ENCODE peak calls at places on chromosomes 16 and 17, in six cellular contexts. T is mucosa of descending colon, G is IMR-90, N is choroid plexus epithelial cell, X is psoas muscle, S is heart left ventricle. C is an unnamed sample.

GRCh38 chr16:55476625-55477533 is 2.1 kb upstream of the MMP2 start:
- DNase-seq in T (no peak), G (no peak), N (no peak), X (peak; percentile 81), S (peak; percentile 55), C (peak; percentile 69)

GRCh38 chr17:72342582-72343527 is 222.0 kb downstream of the SOX9 start:
- DNase-seq in T (no peak), G (no peak), N (no peak), X (peak; percentile 80), S (peak; percentile 45), C (peak; percentile 28)

GRCh38 chr17:1976000-1976682 is 49.0 kb downstream of the RTN4RL1 start:
- DNase-seq in T (no peak), G (no peak), N (no peak), X (no peak), S (no peak), C (no peak)

GRCh38 chr17:64006361-64007088 is 8.4 kb downstream of the PRR29 start:
- DNase-seq in T (no peak), G (no peak), N (no peak), X (peak; percentile 81), S (peak; percentile 89), C (no peak)

GRCh38 chr17:7650509-7651096 is at the start of gene ATP1B2:
- DNase-seq in T (peak; percentile 72), G (no peak), N (peak; percentile 29), X (peak; percentile 76), S (peak; percentile 77), C (no peak)

GRCh38 chr16:53775106-53775820 is 71.3 kb downstream of the FTO start:
- DNase-seq in T (no peak), G (no peak), N (no peak), X (no peak), S (no peak), C (no peak)

GRCh38 chr17:50206604-50207293 is 5.3 kb upstream of the COL1A1 start:
- DNase-seq in T (peak; percentile 49), G (peak; percentile 66), N (peak; percentile 65), X (no peak), S (peak; percentile 68), C (peak; percentile 78)

GRCh38 chr16:12651765-12652531 is 151.7 kb downstream of the CPPED1 start:
- DNase-seq in T (no peak), G (no peak), N (no peak), X (no peak), S (no peak), C (no peak)

GRCh38 chr17:77526259-77526711 is 385.5 kb downstream of the SEC14L1 start:
- DNase-seq in T (no peak), G (no peak), N (no peak), X (peak; percentile 42), S (no peak), C (no peak)

GRCh38 chr16:78656887-78657286 is 557.4 kb downstream of the WWOX start:
- DNase-seq in T (no peak), G (no peak), N (no peak), X (no peak), S (no peak), C (no peak)

GRCh38 chr17:42428141-42428944 is 5.3 kb upstream of the CAVIN1 start:
- DNase-seq in T (peak; percentile 14), G (peak; percentile 99), N (peak; percentile 97), X (no peak), S (no peak), C (peak; percentile 99)

GRCh38 chr17:78359216-78359935 is 501 bp downstream of the SOCS3 start:
- DNase-seq in T (no peak), G (no peak), N (peak; percentile 72), X (peak; percentile 68), S (no peak), C (no peak)

GRCh38 chr16:53837421-53837820 is 133.5 kb downstream of the FTO start:
- DNase-seq in T (no peak), G (peak; percentile 9), N (peak; percentile 59), X (no peak), S (no peak), C (no peak)

GRCh38 chr16:11692651-11693050 is 24.4 kb downstream of the SNN start:
- DNase-seq in T (no peak), G (no peak), N (no peak), X (no peak), S (no peak), C (no peak)

GRCh38 chr17:41811549-41812175 is at the start of gene P3H4:
- DNase-seq in T (peak; percentile 90), G (peak; percentile 80), N (peak; percentile 83), X (peak; percentile 89), S (peak; percentile 77), C (peak; percentile 75)

GRCh38 chr17:57860414-57860999 is 10.7 kb upstream of the MRPS23 start:
- DNase-seq in T (no peak), G (no peak), N (no peak), X (peak; percentile 61), S (peak; percentile 16), C (no peak)

GRCh38 chr16:89583197-89583894 is 7.8 kb downstream of the CPNE7 start:
- DNase-seq in T (no peak), G (no peak), N (no peak), X (no peak), S (no peak), C (no peak)

GRCh38 chr16:23729503-23730424 is 16.7 kb upstream of the ERN2 start:
- DNase-seq in T (peak; percentile 76), G (peak; percentile 48), N (peak; percentile 84), X (no peak), S (no peak), C (peak; percentile 36)

GRCh38 chr16:85567101-85567866 is 45.8 kb upstream of the GSE1 start:
- DNase-seq in T (peak; percentile 93), G (no peak), N (no peak), X (no peak), S (no peak), C (no peak)

GRCh38 chr16:86540894-86541293 is 14.1 kb downstream of the MTHFSD start:
- DNase-seq in T (no peak), G (no peak), N (no peak), X (no peak), S (no peak), C (no peak)

DNA sequence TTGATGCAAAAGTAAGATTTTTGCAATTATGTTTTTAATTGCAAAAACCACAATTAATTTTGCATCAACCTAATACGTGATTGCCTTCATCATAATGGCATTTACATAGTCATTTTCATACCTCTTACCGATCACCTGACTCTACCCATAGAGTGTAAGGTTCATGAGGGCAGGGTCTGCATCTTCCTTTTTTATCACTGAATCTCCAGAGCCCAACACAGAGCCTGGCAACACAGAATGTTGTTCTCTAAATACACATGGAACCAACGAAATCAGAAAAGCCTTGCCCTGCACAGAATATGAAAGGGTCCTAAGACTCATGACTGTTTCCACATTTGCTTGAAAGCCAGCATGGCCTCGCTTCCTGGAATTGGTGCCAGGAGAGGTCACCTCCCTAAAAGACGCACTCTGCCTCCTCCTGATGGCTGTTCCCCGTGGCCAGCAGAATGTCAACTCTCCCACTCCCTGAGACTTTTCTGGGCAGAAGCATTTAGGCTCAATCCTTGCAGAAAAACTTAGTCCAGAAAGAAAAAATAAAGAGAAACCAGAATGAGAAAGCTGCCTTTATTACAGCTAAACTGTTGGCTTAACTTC is 327.7 kb upstream of the MAF start:
- DNase-seq in T (peak; percentile 41), G (no peak), N (no peak), X (no peak), S (no peak), C (no peak)
- TF ChIP-seq CTCF in T (no peak), G (no peak), N (no peak), X (no peak), S (no peak), C (no peak)

GRCh38 chr17:6274310-6274709 is 160.6 kb downstream of the AIPL1 start:
- DNase-seq in T (no peak), G (no peak), N (no peak), X (no peak), S (no peak), C (no peak)

GRCh38 chr17:6276711-6277110 is 158.2 kb downstream of the AIPL1 start:
- DNase-seq in T (no peak), G (no peak), N (no peak), X (no peak), S (no peak), C (no peak)

DNA sequence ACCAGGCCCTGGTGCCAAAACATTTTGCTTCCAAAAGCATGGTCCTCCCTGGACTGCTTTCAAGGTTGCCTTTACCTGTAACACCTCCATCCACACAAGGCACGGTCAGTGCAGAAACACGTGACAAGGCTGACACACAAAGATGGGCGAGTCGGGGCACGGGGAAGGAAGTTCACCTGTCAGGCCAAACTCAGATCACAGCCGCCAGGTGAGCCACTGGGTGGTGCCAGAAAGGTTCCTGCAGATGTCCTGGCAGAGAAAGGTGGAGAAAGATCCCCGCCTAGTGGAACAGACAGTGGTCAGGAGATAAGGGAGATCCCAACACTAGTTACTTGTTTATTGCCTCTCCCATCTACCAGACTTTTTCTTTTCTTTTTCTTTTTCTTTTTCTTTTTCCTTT is 155.3 kb downstream of the AIPL1 start:
- DNase-seq in T (peak; percentile 70), G (no peak), N (no peak), X (no peak), S (no peak), C (no peak)
- TF ChIP-seq CTCF in T (no peak), G (no peak), N (no peak), X (no peak), S (no peak), C (no peak)

GRCh38 chr17:40514013-40514875 is 12.8 kb upstream of the TNS4 start:
- DNase-seq in T (no peak), G (no peak), N (no peak), X (no peak), S (peak; percentile 14), C (no peak)

GRCh38 chr17:40517286-40517662 is 15.9 kb upstream of the TNS4 start:
- DNase-seq in T (no peak), G (no peak), N (no peak), X (no peak), S (no peak), C (no peak)

GRCh38 chr17:40515011-40515410 is 13.6 kb upstream of the TNS4 start:
- DNase-seq in T (no peak), G (no peak), N (no peak), X (no peak), S (peak; percentile 13), C (no peak)

GRCh38 chr17:40516581-40517285 is 15.3 kb upstream of the TNS4 start:
- DNase-seq in T (no peak), G (no peak), N (no peak), X (no peak), S (peak; percentile 29), C (peak; percentile 35)

GRCh38 chr17:40515491-40516041 is 14.1 kb upstream of the TNS4 start:
- DNase-seq in T (no peak), G (no peak), N (no peak), X (no peak), S (peak; percentile 20), C (no peak)
- TF ChIP-seq CTCF in T (no peak), G (no peak), N (no peak), X (no peak), S (no peak), C (no peak)

GRCh38 chr17:39866013-39866730 is 1.8 kb upstream of the ZPBP2 start:
- DNase-seq in T (no peak), G (no peak), N (no peak), X (no peak), S (no peak), C (no peak)

GRCh38 chr17:39863244-39863917 is 731 bp downstream of the IKZF3 start:
- DNase-seq in T (no peak), G (no peak), N (no peak), X (no peak), S (no peak), C (no peak)

GRCh38 chr17:39867084-39867890 is 715 bp upstream of the ZPBP2 start:
- DNase-seq in T (no peak), G (no peak), N (no peak), X (no peak), S (no peak), C (no peak)

GRCh38 chr17:39861235-39861634 is 2.9 kb downstream of the IKZF3 start:
- DNase-seq in T (no peak), G (no peak), N (no peak), X (no peak), S (no peak), C (no peak)

GRCh38 chr17:39863918-39864746 is at the start of gene IKZF3:
- DNase-seq in T (peak; percentile 85), G (peak; percentile 18), N (peak; percentile 28), X (peak; percentile 66), S (peak; percentile 45), C (no peak)
- TF ChIP-seq CTCF in T (no peak), G (no peak), N (no peak), X (no peak), S (peak; percentile 12), C (no peak)

C was measured in AG10803.